ENCODE peak calls at places on chromosomes 16 and 17, in seven cellular contexts. Q is IMR-90, M is mammary epithelial cell, P is HCT116, J is kidney, R is endothelial cell of umbilical vein, B is fibroblast of lung. S is an unnamed sample.

GRCh38 chr16:87017388-87018012 is 299.7 kb downstream of the C16orf95 start:
- DNase-seq in Q (peak), M (peak), P (peak), J (no peak), R (peak), B (peak), S (peak)

GRCh38 chr16:65034915-65035314 is 86.9 kb downstream of the CDH11 start:
- DNase-seq in Q (no peak), M (no peak), P (no peak), J (no peak), R (no peak), B (no peak), S (no peak)

GRCh38 chr16:20111143-20111542 is 37.5 kb upstream of the GPR139 start:
- DNase-seq in Q (no peak), M (no peak), P (no peak), J (no peak), R (no peak), B (no peak), S (no peak)

GRCh38 chr17:50209133-50209471 is 7.7 kb upstream of the COL1A1 start:
- DNase-seq in Q (no peak), M (no peak), P (no peak), J (no peak), R (no peak), B (no peak), S (no peak)

GRCh38 chr17:45228121-45228941 is 6.6 kb downstream of the FMNL1 start:
- DNase-seq in Q (no peak), M (no peak), P (no peak), J (peak), R (no peak), B (no peak), S (no peak)

GRCh38 chr16:23595246-23595950 is 718 bp downstream of the NDUFAB1 start:
- DNase-seq in Q (no peak), M (no peak), P (no peak), J (no peak), R (no peak), B (no peak), S (peak)

GRCh38 chr17:80187090-80187489 is 17.3 kb downstream of the CARD14 start:
- DNase-seq in Q (peak), M (peak), P (no peak), J (no peak), R (no peak), B (peak), S (no peak)

GRCh38 chr16:12231666-12232065 is 255.1 kb downstream of the SNX29 start:
- DNase-seq in Q (peak), M (peak), P (no peak), J (no peak), R (peak), B (peak), S (peak)

GRCh38 chr17:50903604-50904521 is 37.7 kb upstream of the TOB1 start:
- DNase-seq in Q (peak), M (peak), P (no peak), J (no peak), R (no peak), B (peak), S (peak)

GRCh38 chr17:82767041-82767754 is 15.3 kb downstream of the TBCD start:
- DNase-seq in Q (peak), M (peak), P (no peak), J (no peak), R (peak), B (peak), S (peak)

GRCh38 chr17:57275365-57275764 is 19.0 kb downstream of the MSI2 start:
- DNase-seq in Q (no peak), M (no peak), P (no peak), J (no peak), R (no peak), B (no peak), S (no peak)

GRCh38 chr17:32142857-32143524 is 689 bp downstream of the RHOT1 start:
- DNase-seq in Q (peak), M (peak), P (peak), J (peak), R (peak), B (peak), S (peak)

GRCh38 chr16:10871157-10871991 is 5.6 kb upstream of the CIITA start:
- DNase-seq in Q (peak), M (peak), P (peak), J (peak), R (no peak), B (peak), S (peak)

GRCh38 chr16:84119368-84119767 is 2.6 kb upstream of the MBTPS1 start:
- DNase-seq in Q (no peak), M (peak), P (no peak), J (no peak), R (no peak), B (no peak), S (no peak)

GRCh38 chr16:48687421-48688038 is 77.5 kb upstream of the N4BP1 start:
- DNase-seq in Q (peak), M (peak), P (peak), J (no peak), R (peak), B (peak), S (peak)

GRCh38 chr17:67386965-67387551 is 10.0 kb downstream of the PITPNC1 start:
- DNase-seq in Q (peak), M (peak), P (peak), J (no peak), R (peak), B (peak), S (peak)

GRCh38 chr16:10787304-10787703 is 31.3 kb downstream of the TVP23A start:
- DNase-seq in Q (no peak), M (no peak), P (no peak), J (no peak), R (no peak), B (no peak), S (no peak)

GRCh38 chr17:19502517-19502916 is 31.1 kb upstream of the SLC47A1 start:
- DNase-seq in Q (no peak), M (no peak), P (no peak), J (no peak), R (no peak), B (no peak), S (no peak)

GRCh38 chr17:48294989-48295892 is 134.8 kb downstream of the SKAP1 start:
- DNase-seq in Q (no peak), M (no peak), P (no peak), J (no peak), R (peak), B (no peak), S (no peak)

GRCh38 chr16:50381679-50382440 is 13.1 kb upstream of the BRD7 start:
- DNase-seq in Q (no peak), M (no peak), P (no peak), J (no peak), R (no peak), B (no peak), S (no peak)

GRCh38 chr17:35795007-35795870 is at the start of gene MMP28:
- DNase-seq in Q (no peak), M (peak), P (no peak), J (peak), R (peak), B (no peak), S (peak)

GRCh38 chr16:5215911-5216310 is 118.3 kb upstream of the EEF2KMT start:
- DNase-seq in Q (no peak), M (no peak), P (no peak), J (no peak), R (no peak), B (no peak), S (no peak)

GRCh38 chr17:43169561-43170139 is 1.4 kb upstream of the NBR1 start:
- DNase-seq in Q (peak), M (no peak), P (no peak), J (peak), R (no peak), B (peak), S (peak)

GRCh38 chr16:31472559-31473203 is 729 bp downstream of the TGFB1I1 start:
- DNase-seq in Q (peak), M (peak), P (peak), J (peak), R (peak), B (peak), S (peak)
- H3K9ac ChIP-seq in Q (peak), M (no peak), P (peak), J (peak), R (peak), B (peak), S (peak)

GRCh38 chr17:2090210-2090641 is 35.3 kb downstream of the HIC1 start:
- DNase-seq in Q (no peak), M (no peak), P (no peak), J (peak), R (no peak), B (no peak), S (no peak)
- H3K9ac ChIP-seq in Q (peak), M (no peak), P (no peak), J (no peak), R (no peak), B (peak), S (peak)

GRCh38 chr17:62618647-62619412 is 8.6 kb upstream of the MRC2 start:
- DNase-seq in Q (no peak), M (no peak), P (no peak), J (no peak), R (no peak), B (no peak), S (no peak)

GRCh38 chr17:62619413-62620155 is 7.9 kb upstream of the MRC2 start:
- DNase-seq in Q (no peak), M (no peak), P (no peak), J (no peak), R (no peak), B (no peak), S (no peak)

GRCh38 chr17:62616993-62617893 is 10.2 kb upstream of the MRC2 start:
- DNase-seq in Q (peak), M (no peak), P (no peak), J (no peak), R (no peak), B (peak), S (no peak)

GRCh38 chr17:62615503-62615902 is 12.0 kb upstream of the MRC2 start:
- DNase-seq in Q (no peak), M (no peak), P (no peak), J (no peak), R (no peak), B (no peak), S (no peak)

GRCh38 chr17:62617894-62618472 is 9.5 kb upstream of the MRC2 start:
- DNase-seq in Q (peak), M (no peak), P (no peak), J (no peak), R (no peak), B (peak), S (peak)
- H3K9ac ChIP-seq in Q (no peak), M (no peak), P (no peak), J (no peak), R (no peak), B (no peak), S (no peak)

GRCh38 chr17:75774471-75774987 is 9.5 kb upstream of the GALK1 start:
- DNase-seq in Q (no peak), M (no peak), P (no peak), J (peak), R (no peak), B (no peak), S (no peak)

GRCh38 chr17:75774988-75775668 is 9.5 kb upstream of the UNK start:
- DNase-seq in Q (peak), M (no peak), P (no peak), J (peak), R (no peak), B (peak), S (peak)

GRCh38 chr17:75771334-75772281 is 6.6 kb upstream of the GALK1 start:
- DNase-seq in Q (peak), M (no peak), P (no peak), J (no peak), R (no peak), B (peak), S (no peak)

GRCh38 chr17:75773121-75773807 is 8.3 kb upstream of the GALK1 start:
- DNase-seq in Q (no peak), M (no peak), P (no peak), J (peak), R (no peak), B (no peak), S (no peak)

DNA sequence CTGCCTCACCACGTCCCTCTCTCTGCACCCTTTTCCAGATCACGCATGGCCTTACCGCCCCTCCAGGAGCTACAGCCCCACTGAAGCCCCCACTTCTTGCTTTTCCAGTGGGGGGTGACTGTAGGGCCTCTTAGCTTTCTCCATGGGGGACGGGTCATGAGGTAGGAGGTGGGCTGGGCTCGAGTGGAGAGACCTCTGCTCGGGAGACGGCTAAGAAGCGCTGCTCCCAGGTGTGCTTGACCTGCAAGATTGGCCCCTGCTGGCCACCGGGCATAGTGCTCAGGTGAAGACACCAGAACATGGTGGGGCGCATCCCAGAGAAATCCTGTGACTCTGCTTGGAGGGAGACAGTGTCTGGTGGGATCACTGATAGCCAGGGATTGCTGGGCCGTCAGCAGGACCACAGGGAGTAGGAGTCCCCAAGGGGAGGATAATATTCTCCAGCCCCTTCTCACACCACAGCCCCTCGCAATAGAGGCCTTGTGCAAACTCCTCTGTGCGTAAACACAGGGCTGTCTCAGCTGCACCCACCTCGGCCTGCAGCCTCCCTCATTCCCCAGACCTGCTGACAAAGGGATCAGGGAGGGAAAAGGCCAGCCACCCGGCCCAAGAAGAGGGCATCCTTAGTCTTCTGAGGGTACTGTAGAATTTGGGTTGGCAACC is 8.9 kb upstream of the GALK1 start:
- DNase-seq in Q (no peak), M (no peak), P (no peak), J (peak), R (no peak), B (no peak), S (no peak)
- H3K9ac ChIP-seq in Q (no peak), M (no peak), P (no peak), J (no peak), R (no peak), B (no peak), S (no peak)

DNA sequence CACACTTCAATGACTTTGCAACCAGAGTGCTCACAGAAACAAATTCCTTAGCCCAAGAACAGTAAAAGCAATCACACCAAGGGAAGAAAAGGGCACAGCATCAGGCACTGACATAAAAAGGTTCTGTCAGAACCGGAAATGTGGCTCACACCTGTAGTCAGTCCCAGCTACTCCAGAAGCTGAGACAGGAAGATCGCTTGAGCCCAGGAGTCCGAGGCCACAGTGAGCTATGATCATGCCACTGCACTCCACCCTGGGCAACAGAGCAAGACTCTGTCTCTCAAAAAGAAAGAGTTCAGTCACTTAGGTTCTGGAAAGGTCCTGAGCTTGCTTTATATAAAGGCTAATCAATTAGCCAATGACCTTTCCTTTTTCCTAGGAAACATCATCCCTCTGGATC is 22.7 kb downstream of the YWHAE start:
- DNase-seq in Q (no peak), M (no peak), P (no peak), J (no peak), R (no peak), B (no peak), S (no peak)
- H3K9ac ChIP-seq in Q (no peak), M (no peak), P (no peak), J (no peak), R (no peak), B (no peak), S (no peak)

GRCh38 chr17:61401280-61402072 is 1.8 kb downstream of the TBX2 start:
- DNase-seq in Q (peak), M (no peak), P (no peak), J (peak), R (no peak), B (peak), S (peak)

GRCh38 chr17:61398721-61399130 is 917 bp upstream of the TBX2 start:
- DNase-seq in Q (peak), M (no peak), P (no peak), J (peak), R (no peak), B (peak), S (no peak)

GRCh38 chr17:61400058-61400785 is 579 bp downstream of the TBX2 start:
- DNase-seq in Q (peak), M (peak), P (no peak), J (peak), R (no peak), B (peak), S (peak)

GRCh38 chr17:61400786-61401279 is 1.2 kb downstream of the TBX2 start:
- DNase-seq in Q (no peak), M (no peak), P (no peak), J (peak), R (no peak), B (peak), S (peak)

GRCh38 chr17:61399131-61400057 is at the start of gene TBX2:
- DNase-seq in Q (peak), M (peak), P (no peak), J (peak), R (no peak), B (peak), S (peak)
- H3K9ac ChIP-seq in Q (peak), M (no peak), P (no peak), J (peak), R (no peak), B (peak), S (peak)

GRCh38 chr16:15972046-15972868 is 22.8 kb downstream of the ABCC1 start:
- DNase-seq in Q (peak), M (no peak), P (no peak), J (no peak), R (no peak), B (no peak), S (no peak)
- H3K9ac ChIP-seq in Q (no peak), M (no peak), P (no peak), J (no peak), R (no peak), B (no peak), S (no peak)